ENCODE peak calls at places on chromosomes 3 and 15, in eight cellular contexts. X is mucosa of descending colon, P is progenitor cell of endocrine pancreas, O is HCT116, F is GM20000, N is lower lobe of right lung, V is WTC11, K is transverse colon. C is an unnamed sample.
A peak's percentile ranks its signal among the peaks of the same experiment; 100 is the strongest.

GRCh38 chr15:40243126-40243810 is 4.4 kb downstream of the PAK6 start:
- DNase-seq in X (no peak), P (no peak), O (no peak), F (no peak), N (no peak), V (no peak), K (no peak), C (no peak)

GRCh38 chr15:22902046-22902445 is 63.6 kb downstream of the NIPA2 start:
- DNase-seq in X (no peak), P (no peak), O (no peak), F (no peak), N (no peak), V (no peak), K (no peak), C (no peak)

GRCh38 chr3:102125994-102126368 is 276.7 kb downstream of the NFKBIZ start:
- DNase-seq in X (no peak), P (no peak), O (no peak), F (no peak), N (no peak), V (no peak), K (no peak), C (no peak)

GRCh38 chr3:127483902-127484591 is 106.5 kb downstream of the TPRA1 start:
- DNase-seq in X (no peak), P (peak; percentile 7), O (no peak), F (peak; percentile 69), N (no peak), V (no peak), K (no peak), C (no peak)

GRCh38 chr15:29435811-29436210 is 166.2 kb upstream of the NSMCE3 start:
- DNase-seq in X (no peak), P (no peak), O (no peak), F (no peak), N (no peak), V (no peak), K (no peak), C (no peak)

GRCh38 chr15:25597576-25597975 is 158.8 kb upstream of the UBE3A start:
- DNase-seq in X (no peak), P (no peak), O (no peak), F (no peak), N (no peak), V (no peak), K (no peak), C (no peak)

GRCh38 chr3:63990733-63991132 is 32.6 kb downstream of the PSMD6 start:
- DNase-seq in X (no peak), P (no peak), O (no peak), F (no peak), N (no peak), V (no peak), K (no peak), C (no peak)

GRCh38 chr15:75718326-75718725 is 5.7 kb upstream of the CSPG4 start:
- DNase-seq in X (no peak), P (no peak), O (no peak), F (no peak), N (no peak), V (no peak), K (peak; percentile 51), C (peak; percentile 47)

GRCh38 chr3:4492240-4493007 is 724 bp upstream of the ITPR1 start:
- DNase-seq in X (peak; percentile 60), P (peak; percentile 25), O (no peak), F (no peak), N (peak; percentile 74), V (peak; percentile 55), K (peak; percentile 62), C (peak; percentile 12)

GRCh38 chr3:11826628-11827265 is 19.9 kb downstream of the TAMM41 start:
- DNase-seq in X (no peak), P (no peak), O (no peak), F (no peak), N (no peak), V (no peak), K (no peak), C (no peak)

GRCh38 chr3:99640214-99640851 is 1.9 kb downstream of the COL8A1 start:
- DNase-seq in X (no peak), P (no peak), O (no peak), F (no peak), N (no peak), V (no peak), K (no peak), C (no peak)

GRCh38 chr3:37944243-37944955 is 46.2 kb upstream of the VILL start:
- DNase-seq in X (no peak), P (no peak), O (no peak), F (no peak), N (no peak), V (no peak), K (no peak), C (no peak)

GRCh38 chr15:75307778-75308390 is 25.2 kb downstream of the GOLGA6D start:
- DNase-seq in X (peak; percentile 84), P (peak; percentile 44), O (peak; percentile 62), F (no peak), N (no peak), V (peak; percentile 90), K (peak; percentile 77), C (peak; percentile 87)

GRCh38 chr3:101816215-101817149 is 32.8 kb upstream of the NFKBIZ start:
- DNase-seq in X (no peak), P (no peak), O (no peak), F (no peak), N (no peak), V (no peak), K (no peak), C (no peak)

GRCh38 chr3:141457624-141458236 is 29.1 kb upstream of the RASA2 start:
- DNase-seq in X (no peak), P (no peak), O (no peak), F (no peak), N (no peak), V (no peak), K (no peak), C (no peak)

GRCh38 chr3:172659246-172660002 is 51.4 kb downstream of the NCEH1 start:
- DNase-seq in X (no peak), P (no peak), O (peak; percentile 54), F (no peak), N (no peak), V (no peak), K (no peak), C (peak; percentile 19)

GRCh38 chr3:111862974-111863373 is 3.9 kb downstream of the PHLDB2 start:
- DNase-seq in X (no peak), P (no peak), O (no peak), F (no peak), N (no peak), V (no peak), K (no peak), C (no peak)

GRCh38 chr15:86079491-86080266 is at the start of gene AGBL1:
- DNase-seq in X (no peak), P (no peak), O (no peak), F (no peak), N (peak; percentile 77), V (peak; percentile 42), K (no peak), C (no peak)
- TF ChIP-seq CTCF in X (no peak), P (no peak), O (no peak), F (no peak), N (no peak), V (no peak), K (no peak), C (no peak)

DNA sequence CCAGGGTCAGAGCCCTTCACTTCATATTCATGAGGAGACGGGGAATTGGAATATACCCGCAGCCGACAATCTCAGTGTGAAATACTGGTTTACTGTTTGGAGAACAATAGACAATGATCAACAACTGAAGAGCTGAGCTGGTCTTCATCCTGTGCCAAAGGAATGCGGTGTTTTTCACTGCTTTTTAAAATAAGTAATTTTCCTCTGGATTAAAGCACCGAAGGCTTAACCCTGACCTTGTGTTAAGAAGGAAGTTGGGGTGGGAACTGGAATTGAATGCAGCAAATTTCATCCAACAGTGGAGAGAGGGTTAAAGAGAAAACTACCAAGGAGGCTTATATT is at the start of gene TM4SF18:
- DNase-seq in X (no peak), P (no peak), O (no peak), F (no peak), N (no peak), V (no peak), K (no peak), C (no peak)
- TF ChIP-seq CTCF in X (no peak), P (no peak), O (no peak), F (no peak), N (no peak), V (no peak), K (no peak), C (no peak)

GRCh38 chr3:9803494-9803893 is 6.6 kb upstream of the TTLL3 start:
- DNase-seq in X (no peak), P (no peak), O (no peak), F (no peak), N (no peak), V (no peak), K (no peak), C (no peak)

GRCh38 chr3:9806137-9806536 is 3.9 kb upstream of the TTLL3 start:
- DNase-seq in X (no peak), P (no peak), O (no peak), F (no peak), N (no peak), V (no peak), K (no peak), C (no peak)

GRCh38 chr3:9797196-9797945 is 4.5 kb downstream of the ARPC4 start:
- DNase-seq in X (no peak), P (no peak), O (no peak), F (no peak), N (no peak), V (no peak), K (no peak), C (no peak)

GRCh38 chr3:9795212-9795611 is 2.3 kb downstream of the ARPC4 start:
- DNase-seq in X (no peak), P (no peak), O (no peak), F (no peak), N (no peak), V (no peak), K (no peak), C (no peak)

GRCh38 chr3:9800529-9800928 is 7.6 kb downstream of the ARPC4 start:
- DNase-seq in X (no peak), P (no peak), O (no peak), F (no peak), N (no peak), V (no peak), K (no peak), C (no peak)
- TF ChIP-seq CTCF in X (no peak), P (peak; percentile 42), O (peak; percentile 48), F (no peak), N (no peak), V (no peak), K (no peak), C (no peak)

GRCh38 chr15:66014022-66014421 is 144.7 kb downstream of the RAB11A start:
- DNase-seq in X (no peak), P (no peak), O (no peak), F (no peak), N (no peak), V (no peak), K (no peak), C (no peak)

GRCh38 chr15:66006986-66007385 is 137.7 kb downstream of the RAB11A start:
- DNase-seq in X (no peak), P (no peak), O (no peak), F (no peak), N (no peak), V (no peak), K (no peak), C (peak; percentile 46)

GRCh38 chr15:66007663-66008262 is 138.5 kb downstream of the RAB11A start:
- DNase-seq in X (peak; percentile 27), P (no peak), O (no peak), F (no peak), N (no peak), V (peak; percentile 55), K (no peak), C (peak; percentile 20)

GRCh38 chr15:66004618-66005262 is 135.4 kb downstream of the RAB11A start:
- DNase-seq in X (peak; percentile 62), P (peak; percentile 33), O (no peak), F (peak; percentile 56), N (no peak), V (peak; percentile 48), K (no peak), C (peak; percentile 55)

GRCh38 chr15:66008920-66009572 is 139.8 kb downstream of the RAB11A start:
- DNase-seq in X (peak; percentile 71), P (no peak), O (peak; percentile 34), F (no peak), N (no peak), V (no peak), K (peak; percentile 80), C (peak; percentile 77)
- TF ChIP-seq CTCF in X (no peak), P (no peak), O (no peak), F (no peak), N (no peak), V (no peak), K (no peak), C (no peak)

C was measured in Calu3.